ENCODE peak calls at places on chromosome 18, in five cellular contexts. One of them, this sample, is unnamed.

GRCh38 chr18:3903341-3903740 is 453.4 kb downstream of the TGIF1 start:
- DNase-seq in A549: no peak
- DNase-seq in IMR-90: peak
- DNase-seq in effector CD8-positive, alpha-beta T cell: no peak
- DNase-seq in NCI-H1092: no peak
- DNase-seq in this sample: peak

GRCh38 chr18:77000527-77000926 is 132.1 kb downstream of the MBP start:
- DNase-seq in A549: peak
- DNase-seq in NCI-H1092: peak
- DNase-seq in effector CD8-positive, alpha-beta T cell: peak
- DNase-seq in IMR-90: peak
- DNase-seq in this sample: peak

GRCh38 chr18:50268022-50268747 is 1.9 kb upstream of the CFAP53 start:
- DNase-seq in NCI-H1092: no peak
- DNase-seq in effector CD8-positive, alpha-beta T cell: peak
- DNase-seq in IMR-90: peak
- DNase-seq in A549: peak
- DNase-seq in this sample: no peak

GRCh38 chr18:54776282-54776977 is 51.8 kb upstream of the RAB27B start:
- DNase-seq in A549: peak
- DNase-seq in IMR-90: peak
- DNase-seq in NCI-H1092: no peak
- DNase-seq in effector CD8-positive, alpha-beta T cell: no peak
- DNase-seq in this sample: peak

GRCh38 chr18:49786019-49786720 is 27.2 kb downstream of the ACAA2 start:
- DNase-seq in A549: no peak
- DNase-seq in effector CD8-positive, alpha-beta T cell: no peak
- DNase-seq in IMR-90: no peak
- DNase-seq in NCI-H1092: no peak
- DNase-seq in this sample: no peak

GRCh38 chr18:76213996-76214395 is 281.0 kb downstream of the ZNF516 start:
- DNase-seq in IMR-90: no peak
- DNase-seq in NCI-H1092: no peak
- DNase-seq in A549: no peak
- DNase-seq in effector CD8-positive, alpha-beta T cell: no peak
- DNase-seq in this sample: no peak

GRCh38 chr18:55317832-55318231 is 270.2 kb downstream of the TCF4 start:
- DNase-seq in IMR-90: no peak
- DNase-seq in A549: no peak
- DNase-seq in NCI-H1092: no peak
- DNase-seq in effector CD8-positive, alpha-beta T cell: no peak
- DNase-seq in this sample: no peak

GRCh38 chr18:24731158-24731557 is 270.7 kb downstream of the HRH4 start:
- DNase-seq in effector CD8-positive, alpha-beta T cell: no peak
- DNase-seq in A549: no peak
- DNase-seq in IMR-90: no peak
- DNase-seq in NCI-H1092: no peak
- DNase-seq in this sample: no peak

GRCh38 chr18:62028715-62029114 is 135.9 kb upstream of the RNF152 start:
- DNase-seq in A549: no peak
- DNase-seq in NCI-H1092: no peak
- DNase-seq in effector CD8-positive, alpha-beta T cell: no peak
- DNase-seq in IMR-90: no peak
- DNase-seq in this sample: no peak

This sample was measured in LHCN-M2.